ENCODE peak calls at places on chromosomes 7 and 10, in nine cellular contexts. B is CD4-positive, alpha-beta memory T cell; A is GM23248; O is CD8-positive, alpha-beta memory T cell; Q is RWPE1; M is adrenal gland; S is psoas muscle; K is lower lobe of right lung; P is brain microvascular endothelial cell. X is an unnamed sample.

GRCh38 chr10:74361678-74362077 is 210.7 kb downstream of the ADK start:
- DNase-seq in B (no peak), A (peak), O (no peak), Q (no peak), M (no peak), S (no peak), K (no peak), P (no peak), X (no peak)

GRCh38 chr10:61029411-61029810 is 85.4 kb upstream of the RHOBTB1 start:
- DNase-seq in B (no peak), A (peak), O (no peak), Q (no peak), M (no peak), S (no peak), K (no peak), P (no peak), X (no peak)

GRCh38 chr10:23197416-23197861 is 5.3 kb downstream of the PTF1A start:
- DNase-seq in B (no peak), A (no peak), O (no peak), Q (no peak), M (no peak), S (no peak), K (no peak), P (no peak), X (no peak)

GRCh38 chr10:123031124-123031523 is 22.3 kb downstream of the ACADSB start:
- DNase-seq in B (no peak), A (no peak), O (no peak), Q (no peak), M (no peak), S (no peak), K (no peak), P (no peak), X (no peak)

GRCh38 chr7:101911011-101911799 is 93.8 kb downstream of the CUX1 start:
- DNase-seq in B (no peak), A (no peak), O (no peak), Q (no peak), M (no peak), S (no peak), K (no peak), P (no peak), X (peak)

GRCh38 chr7:3464900-3465622 is 164.0 kb downstream of the SDK1 start:
- DNase-seq in B (peak), A (no peak), O (peak), Q (no peak), M (no peak), S (no peak), K (no peak), P (no peak), X (no peak)

GRCh38 chr7:128890306-128891109 is 20.0 kb downstream of the KCP start:
- DNase-seq in B (no peak), A (no peak), O (no peak), Q (no peak), M (no peak), S (no peak), K (no peak), P (no peak), X (no peak)

GRCh38 chr7:112596260-112596659 is 115.5 kb downstream of the LSMEM1 start:
- DNase-seq in B (no peak), A (peak), O (no peak), Q (peak), M (no peak), S (no peak), K (no peak), P (peak), X (peak)

GRCh38 chr7:132618271-132618955 is 42.1 kb upstream of the PLXNA4 start:
- DNase-seq in B (no peak), A (peak), O (no peak), Q (no peak), M (no peak), S (no peak), K (no peak), P (peak), X (no peak)

GRCh38 chr10:113135025-113135424 is 185.0 kb downstream of the TCF7L2 start:
- DNase-seq in B (no peak), A (no peak), O (no peak), Q (no peak), M (no peak), S (no peak), K (no peak), P (no peak), X (no peak)

GRCh38 chr7:112484671-112485097 is 3.9 kb downstream of the LSMEM1 start:
- DNase-seq in B (no peak), A (peak), O (no peak), Q (no peak), M (peak), S (no peak), K (no peak), P (peak), X (peak)

GRCh38 chr10:36236341-36236740 is 594.2 kb upstream of the FZD8 start:
- DNase-seq in B (no peak), A (no peak), O (no peak), Q (no peak), M (no peak), S (no peak), K (no peak), P (no peak), X (no peak)

GRCh38 chr10:89352039-89352597 is 24.3 kb downstream of the IFIT3 start:
- DNase-seq in B (no peak), A (peak), O (no peak), Q (peak), M (peak), S (no peak), K (no peak), P (peak), X (peak)

GRCh38 chr7:107810626-107811025 is 7.6 kb upstream of the SLC26A3 start:
- DNase-seq in B (no peak), A (no peak), O (no peak), Q (no peak), M (no peak), S (no peak), K (no peak), P (no peak), X (no peak)

GRCh38 chr7:494906-495305 is 24.7 kb downstream of the PDGFA start:
- DNase-seq in B (no peak), A (no peak), O (no peak), Q (no peak), M (no peak), S (peak), K (peak), P (no peak), X (no peak)

GRCh38 chr10:71838264-71839211 is 12.5 kb downstream of the PSAP start:
- DNase-seq in B (no peak), A (peak), O (no peak), Q (peak), M (no peak), S (no peak), K (no peak), P (peak), X (no peak)

GRCh38 chr7:129540340-129540739 is 38.0 kb downstream of the SMKR1 start:
- DNase-seq in B (no peak), A (no peak), O (no peak), Q (no peak), M (no peak), S (no peak), K (no peak), P (no peak), X (no peak)

GRCh38 chr7:107879400-107880035 is 11.5 kb upstream of the DLD start:
- DNase-seq in B (peak), A (peak), O (peak), Q (peak), M (peak), S (no peak), K (no peak), P (peak), X (peak)

GRCh38 chr10:129730272-129730992 is 233.6 kb downstream of the EBF3 start:
- DNase-seq in B (no peak), A (no peak), O (no peak), Q (no peak), M (no peak), S (no peak), K (no peak), P (no peak), X (no peak)

GRCh38 chr7:5419523-5420107 is 4.0 kb downstream of the TNRC18 start:
- DNase-seq in B (no peak), A (peak), O (no peak), Q (no peak), M (no peak), S (no peak), K (no peak), P (no peak), X (peak)

GRCh38 chr10:35307297-35307696 is 29.0 kb upstream of the CCNY start:
- DNase-seq in B (no peak), A (peak), O (no peak), Q (peak), M (no peak), S (no peak), K (no peak), P (no peak), X (no peak)

GRCh38 chr7:75646551-75647102 is 92.1 kb downstream of the HIP1 start:
- DNase-seq in B (no peak), A (no peak), O (no peak), Q (no peak), M (no peak), S (no peak), K (no peak), P (no peak), X (no peak)

GRCh38 chr10:100733319-100733718 is 12.1 kb upstream of the PAX2 start:
- DNase-seq in B (no peak), A (no peak), O (no peak), Q (no peak), M (no peak), S (no peak), K (no peak), P (no peak), X (no peak)

GRCh38 chr10:102153093-102153620 is 968 bp downstream of the NOLC1 start:
- DNase-seq in B (no peak), A (peak), O (no peak), Q (no peak), M (no peak), S (no peak), K (no peak), P (no peak), X (peak)

DNA sequence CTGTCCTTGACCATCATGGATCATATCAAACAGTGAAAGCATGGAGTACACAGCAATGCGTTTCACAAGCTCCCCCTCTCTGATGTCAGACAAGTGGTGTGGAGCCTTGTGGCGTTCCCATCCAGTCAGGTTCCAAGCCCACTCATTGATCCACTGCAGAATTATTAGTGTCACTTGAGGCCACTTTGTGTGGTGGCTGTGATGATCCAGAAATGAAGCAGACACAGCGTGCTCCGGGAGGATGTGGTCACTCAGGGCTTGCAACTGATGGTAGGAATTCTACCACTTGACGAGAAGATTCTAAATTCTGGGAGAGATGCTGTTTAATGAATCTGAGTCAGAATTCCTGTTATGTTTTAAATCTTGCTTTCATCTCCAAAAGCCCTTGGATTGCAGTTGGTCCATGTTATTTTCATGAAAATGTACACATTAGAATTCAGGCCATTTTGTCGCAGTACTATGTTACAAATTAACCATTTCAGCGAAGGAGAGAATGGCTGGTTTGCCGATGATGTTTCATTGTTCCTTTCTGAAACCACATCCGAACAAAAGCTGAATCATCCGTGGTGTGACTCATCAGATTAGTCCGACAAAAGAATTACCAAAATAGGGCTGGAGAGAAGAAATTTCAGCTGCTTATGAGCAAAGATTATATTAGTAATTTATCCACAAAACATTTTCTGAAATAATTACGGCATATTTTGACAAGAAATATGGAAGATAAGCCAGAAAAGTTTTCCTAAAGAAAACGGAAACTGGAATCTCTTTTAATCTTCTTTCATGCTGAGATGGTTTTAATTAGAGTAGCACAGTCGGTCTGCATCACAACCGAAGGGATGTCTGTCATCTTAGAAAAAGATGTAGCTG is 48.1 kb downstream of the INSYN2A start:
- DNase-seq in B (no peak), A (peak), O (no peak), Q (peak), M (no peak), S (no peak), K (no peak), P (peak), X (peak)
- H3K27ac ChIP-seq in B (no peak), A (peak), O (no peak), Q (peak), M (no peak), S (no peak), K (no peak), P (peak), X (peak)

DNA sequence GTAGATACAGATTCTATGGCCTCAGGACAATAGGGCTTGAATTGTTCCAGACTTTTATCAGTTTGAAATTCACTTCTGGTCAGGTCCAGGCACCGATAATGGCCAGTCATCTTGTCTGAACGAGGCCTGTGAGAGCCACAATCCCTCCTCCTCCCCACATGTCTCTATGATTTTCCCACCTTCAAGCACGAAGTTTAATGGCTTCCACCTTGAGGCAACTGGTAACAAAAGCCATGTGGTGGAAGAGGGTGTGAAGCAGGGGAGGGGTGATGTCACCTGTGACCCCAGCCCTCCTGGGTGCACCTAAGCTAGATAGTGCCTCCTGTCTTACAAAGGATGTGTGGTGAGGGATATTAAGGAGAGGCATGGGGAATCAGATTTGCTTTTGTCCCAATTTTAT is 89.2 kb downstream of the PCGF5 start:
- DNase-seq in B (no peak), A (no peak), O (no peak), Q (no peak), M (no peak), S (no peak), K (no peak), P (no peak), X (no peak)
- H3K27ac ChIP-seq in B (no peak), A (no peak), O (no peak), Q (no peak), M (no peak), S (no peak), K (no peak), P (no peak), X (no peak)

GRCh38 chr10:116620423-116621400 is at the start of gene PNLIPRP2:
- DNase-seq in B (no peak), A (no peak), O (no peak), Q (no peak), M (no peak), S (no peak), K (no peak), P (no peak), X (no peak)
- H3K27ac ChIP-seq in B (no peak), A (no peak), O (no peak), Q (no peak), M (no peak), S (no peak), K (no peak), P (no peak), X (no peak)

DNA sequence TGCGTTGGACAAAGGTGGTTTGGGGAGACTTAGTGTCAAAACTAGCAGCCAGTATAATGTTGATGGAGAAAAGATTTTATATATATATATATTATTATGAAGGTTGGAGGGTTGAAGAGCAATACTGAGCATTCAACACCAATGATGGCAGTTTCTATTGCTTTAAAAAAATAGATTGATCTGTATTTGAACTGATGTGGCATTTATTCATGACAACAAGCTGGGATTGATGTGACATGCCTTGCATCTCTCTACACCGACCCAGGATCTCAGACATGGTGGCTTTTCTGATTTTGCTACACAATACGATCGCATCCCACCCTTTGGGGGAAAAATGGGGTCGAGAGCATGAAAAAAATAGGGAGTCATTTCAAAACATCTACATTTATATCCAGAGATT is 175.4 kb downstream of the POU6F2 start:
- DNase-seq in B (no peak), A (no peak), O (no peak), Q (no peak), M (no peak), S (no peak), K (no peak), P (no peak), X (no peak)
- H3K27ac ChIP-seq in B (no peak), A (no peak), O (no peak), Q (no peak), M (no peak), S (no peak), K (no peak), P (no peak), X (no peak)

DNA sequence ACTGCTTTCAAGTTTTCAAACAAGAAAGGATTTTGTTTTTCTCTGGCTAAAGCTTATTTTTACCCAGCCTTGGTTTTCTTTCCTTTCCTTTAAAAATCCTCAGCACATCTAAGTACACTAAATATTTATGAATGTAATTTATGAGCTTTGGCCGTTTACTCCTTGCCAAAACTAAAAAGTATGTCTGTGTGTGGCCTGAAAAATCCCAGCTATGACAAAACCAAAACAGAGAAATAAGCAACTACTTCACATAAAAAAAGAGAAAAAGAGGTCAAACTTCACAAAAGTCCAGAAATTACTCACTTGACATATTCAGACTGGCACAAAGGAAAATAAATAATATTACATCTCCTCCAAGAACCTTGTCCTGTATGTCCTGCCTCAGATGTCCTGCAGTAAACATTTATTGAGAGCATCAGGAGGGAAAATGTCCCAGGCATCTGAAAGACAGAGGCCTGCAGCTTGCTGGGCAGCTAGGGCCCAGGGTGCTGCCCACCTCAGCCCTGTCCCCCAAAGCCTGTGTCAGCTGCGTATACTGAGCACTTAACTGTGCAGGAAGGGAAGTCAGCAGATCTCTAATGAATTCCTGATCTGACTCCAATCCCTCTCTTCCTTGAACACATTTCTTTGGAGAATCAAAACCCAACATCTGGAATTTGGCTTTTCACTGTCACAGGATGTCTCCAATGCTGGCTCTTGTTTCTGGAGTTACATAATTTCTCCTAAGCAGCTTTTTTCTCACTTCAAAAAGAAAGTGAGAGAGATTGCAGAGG is 364.9 kb upstream of the NFE2L3 start:
- DNase-seq in B (no peak), A (no peak), O (no peak), Q (no peak), M (no peak), S (no peak), K (no peak), P (no peak), X (no peak)
- H3K27ac ChIP-seq in B (no peak), A (no peak), O (no peak), Q (no peak), M (no peak), S (no peak), K (peak), P (no peak), X (no peak)

DNA sequence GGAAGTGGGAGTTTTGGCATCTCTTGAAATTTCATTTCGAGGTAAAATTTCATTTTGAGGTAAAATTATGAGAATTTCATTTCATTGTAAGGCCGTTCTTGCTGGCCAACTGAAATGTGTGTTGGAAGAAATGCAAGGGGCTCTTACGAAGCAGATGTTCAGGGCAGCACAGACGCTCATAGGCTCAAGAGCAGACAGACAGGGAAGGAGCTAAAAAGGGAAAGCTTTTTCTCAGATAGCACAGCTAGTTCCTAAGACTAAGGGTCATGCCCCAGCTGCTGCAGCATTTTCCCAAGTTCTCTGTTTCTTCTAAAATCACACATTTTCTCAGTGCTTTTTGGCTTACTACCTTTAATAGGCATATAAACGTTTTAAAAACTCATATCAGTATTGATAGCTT is 65.1 kb upstream of the SFMBT2 start:
- DNase-seq in B (no peak), A (no peak), O (no peak), Q (no peak), M (no peak), S (no peak), K (no peak), P (no peak), X (no peak)
- H3K27ac ChIP-seq in B (no peak), A (no peak), O (no peak), Q (no peak), M (peak), S (no peak), K (no peak), P (no peak), X (no peak)

DNA sequence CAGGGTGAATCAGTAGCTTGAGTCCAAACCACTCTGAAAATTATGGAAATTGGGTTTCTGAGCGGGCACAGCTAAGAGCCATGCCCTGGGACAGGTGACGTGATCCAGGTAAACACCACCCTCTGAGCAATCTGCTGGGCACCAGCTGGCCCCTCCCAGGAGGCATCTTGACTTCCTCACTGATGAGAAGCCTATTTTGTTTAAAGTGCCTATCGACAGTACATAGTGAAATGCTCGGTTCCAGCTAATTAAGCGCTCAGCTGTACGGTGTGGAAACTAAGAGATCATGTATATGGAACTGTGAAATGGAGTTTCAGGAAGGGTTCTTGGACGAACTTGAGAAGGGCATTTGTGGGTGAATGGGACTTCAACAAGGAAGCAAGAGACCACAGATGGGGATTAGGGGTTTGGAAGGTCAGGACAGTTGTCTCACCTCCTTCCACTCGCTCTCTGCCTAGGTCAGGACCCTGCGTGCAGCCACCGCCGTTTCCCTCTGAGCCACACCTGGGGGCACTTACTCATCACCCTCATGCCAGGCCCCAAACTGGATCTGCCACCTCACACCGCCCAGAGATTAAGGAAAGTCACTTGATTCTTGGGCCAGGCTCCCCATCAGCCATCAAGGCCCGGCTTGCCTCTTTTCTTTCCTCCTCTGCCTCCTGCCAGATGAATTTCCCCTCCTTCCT is 3.2 kb downstream of the ITPRIP start:
- DNase-seq in B (no peak), A (no peak), O (no peak), Q (no peak), M (no peak), S (no peak), K (no peak), P (no peak), X (no peak)
- H3K27ac ChIP-seq in B (peak), A (no peak), O (no peak), Q (peak), M (no peak), S (no peak), K (peak), P (peak), X (no peak)

X was measured in fibroblast of lung.